ENCODE peak calls at places on chromosomes 6 and 20, in seven cellular contexts. Q is heart left ventricle; S is GM23338; A is mammary epithelial cell; M is activated T-helper 1 cell treated with anti-CD3 and anti-CD28 coated beads, Interleukin-12 subunit alpha, Interleukin-12 subunit beta, Interleukin-2, Interleukin-4 antibody, amounts not matched to agents 30 ng/mL and 10 ng/mL and 1 ng/mL, durations not matched to agents 14 hours and 24 hours and 36 hours; T is activated CD8-positive, alpha-beta memory T cell treated with anti-CD3 and anti-CD28 coated beads for 4 hours; U is stimulated activated naive B cell treated with anti-CD40 and anti-IgM and Interleukin-4, amounts not matched to agents 10 μg/mL and 1 μg/mL and 100 μg/mL, for 72 hours. I is an unnamed sample.

GRCh38 chr20:14498809-14499208 is 161.4 kb upstream of the FLRT3 start:
- DNase-seq in T (no peak), Q (no peak), M (no peak), U (no peak), S (peak; percentile 18), A (no peak), I (no peak)

GRCh38 chr6:95413789-95414188 is 163.5 kb upstream of the MANEA start:
- DNase-seq in S (peak; percentile 52), T (no peak), Q (no peak), A (no peak), M (no peak), U (no peak), I (no peak)

GRCh38 chr6:1024587-1024986 is 287.3 kb upstream of the FOXQ1 start:
- DNase-seq in U (no peak), S (no peak), T (no peak), M (no peak), A (peak; percentile 17), Q (no peak), I (no peak)

GRCh38 chr6:122568350-122568749 is 41.9 kb upstream of the PKIB start:
- DNase-seq in A (no peak), M (no peak), U (no peak), T (no peak), S (no peak), Q (no peak), I (no peak)

GRCh38 chr20:50153500-50154377 is at the start of gene PEDS1:
- DNase-seq in T (peak; percentile 57), Q (peak; percentile 94), U (peak; percentile 78), A (peak; percentile 91), S (peak; percentile 94), M (peak; percentile 86), I (peak; percentile 97)

GRCh38 chr6:13368079-13368478 is 39.7 kb upstream of the TBC1D7 start:
- DNase-seq in A (no peak), M (no peak), Q (no peak), U (no peak), T (no peak), S (no peak), I (no peak)

GRCh38 chr6:6614965-6615304 is 26.4 kb downstream of the LY86 start:
- DNase-seq in S (no peak), Q (no peak), A (no peak), M (no peak), U (no peak), T (no peak), I (no peak)

GRCh38 chr20:23298926-23299672 is 51.5 kb upstream of the NXT1 start:
- DNase-seq in Q (no peak), A (no peak), T (no peak), M (no peak), U (no peak), S (no peak), I (no peak)

GRCh38 chr6:149060985-149061760 is 256.3 kb upstream of the TAB2 start:
- DNase-seq in U (no peak), S (no peak), A (no peak), M (no peak), T (no peak), Q (peak; percentile 31), I (no peak)

GRCh38 chr20:21237956-21238355 is 65.2 kb upstream of the XRN2 start:
- DNase-seq in U (no peak), M (no peak), Q (no peak), T (no peak), A (peak; percentile 9), S (no peak), I (no peak)

GRCh38 chr20:63893999-63894357 is 948 bp upstream of the DNAJC5 start:
- DNase-seq in M (no peak), U (no peak), S (no peak), T (no peak), A (no peak), Q (no peak), I (no peak)

GRCh38 chr6:130118236-130118635 is 99.9 kb downstream of the L3MBTL3 start:
- DNase-seq in T (no peak), M (no peak), A (no peak), S (no peak), U (no peak), Q (no peak), I (no peak)

GRCh38 chr6:3749390-3749978 is 2.0 kb downstream of the PXDC1 start:
- DNase-seq in M (no peak), Q (no peak), T (no peak), A (peak; percentile 46), S (peak; percentile 41), U (no peak), I (no peak)

GRCh38 chr6:128343666-128344065 is 176.7 kb downstream of the PTPRK start:
- DNase-seq in S (no peak), M (no peak), U (no peak), Q (no peak), T (no peak), A (no peak), I (no peak)

GRCh38 chr6:4902363-4902762 is 101.5 kb downstream of the RPP40 start:
- DNase-seq in S (no peak), M (no peak), A (no peak), Q (no peak), T (no peak), U (no peak), I (no peak)

GRCh38 chr6:134537146-134537555 is 219.2 kb upstream of the SGK1 start:
- DNase-seq in M (no peak), Q (no peak), A (peak; percentile 100), S (no peak), T (no peak), U (no peak), I (no peak)

GRCh38 chr6:35757461-35758123 is 18.8 kb upstream of the CLPSL2 start:
- DNase-seq in A (no peak), U (no peak), T (no peak), Q (no peak), M (no peak), S (peak; percentile 91), I (no peak)

I was measured in left ventricle myocardium superior.